ENCODE peak calls at places on chromosomes 4 and X, in nine cellular contexts. F is Ammon's horn; S is NCI-H2171 treated with DMSO at 0.1 percent for 48 hours; D is RWPE1; Z is activated CD4-positive, alpha-beta T cell treated with anti-CD3 and anti-CD28 coated beads, Interleukin-2, amount 10 ng/mL, durations not matched to agents 7 days and 5 days; K is fibroblast of mammary gland; C is astrocyte of the cerebellum; O is suprapubic skin; G is occipital lobe. P is an unnamed sample.

GRCh38 chrX:120000490-120001246 is 57.1 kb upstream of the NKAP start:
- DNase-seq in F (no peak), S (no peak), D (peak; percentile 43), Z (no peak), K (peak; percentile 14), C (no peak), O (no peak), G (no peak), P (no peak)

GRCh38 chrX:130413415-130413814 is 11.6 kb downstream of the RBMX2 start:
- DNase-seq in F (no peak), S (no peak), D (no peak), Z (no peak), K (peak; percentile 8), C (no peak), O (no peak), G (no peak), P (no peak)

GRCh38 chrX:87578978-87579377 is 61.4 kb downstream of the KLHL4 start:
- DNase-seq in F (no peak), S (no peak), D (no peak), Z (no peak), K (peak; percentile 5), C (no peak), O (no peak), G (no peak), P (no peak)

GRCh38 chrX:129992181-129992580 is 9.7 kb downstream of the BCORL1 start:
- DNase-seq in F (no peak), S (no peak), D (no peak), Z (no peak), K (no peak), C (no peak), O (no peak), G (no peak), P (no peak)

GRCh38 chrX:103175944-103176753 is 38.8 kb upstream of the BEX4 start:
- DNase-seq in F (peak; percentile 59), S (peak; percentile 32), D (peak; percentile 28), Z (peak; percentile 61), K (peak; percentile 50), C (peak; percentile 24), O (no peak), G (peak; percentile 4), P (no peak)

GRCh38 chrX:16199343-16199742 is 32.1 kb downstream of the MAGEB17 start:
- DNase-seq in F (no peak), S (no peak), D (no peak), Z (no peak), K (no peak), C (no peak), O (no peak), G (no peak), P (no peak)

GRCh38 chr4:71027611-71028010 is 34.2 kb downstream of the DCK start:
- DNase-seq in F (no peak), S (no peak), D (no peak), Z (no peak), K (no peak), C (no peak), O (no peak), G (no peak), P (no peak)

GRCh38 chr4:72031868-72032619 is at the start of gene NPFFR2:
- DNase-seq in F (peak; percentile 7), S (no peak), D (peak; percentile 8), Z (no peak), K (peak; percentile 16), C (peak; percentile 5), O (no peak), G (peak; percentile 9), P (no peak)

GRCh38 chr4:120139392-120139791 is 72.7 kb upstream of the MAD2L1 start:
- DNase-seq in F (no peak), S (no peak), D (no peak), Z (no peak), K (peak; percentile 38), C (no peak), O (no peak), G (no peak), P (no peak)

GRCh38 chr4:76053730-76054129 is 17.9 kb upstream of the CXCL11 start:
- DNase-seq in F (no peak), S (no peak), D (no peak), Z (no peak), K (no peak), C (no peak), O (no peak), G (peak; percentile 4), P (no peak)

GRCh38 chr4:47741200-47741599 is 96.7 kb downstream of the CORIN start:
- DNase-seq in F (no peak), S (no peak), D (no peak), Z (no peak), K (peak; percentile 82), C (no peak), O (no peak), G (no peak), P (no peak)

GRCh38 chrX:46589977-46590723 is 16.6 kb downstream of the CHST7 start:
- DNase-seq in F (no peak), S (no peak), D (no peak), Z (no peak), K (peak; percentile 77), C (no peak), O (no peak), G (no peak), P (no peak)

GRCh38 chrX:154457491-154458115 is 478 bp upstream of the PLXNA3 start:
- DNase-seq in F (peak; percentile 15), S (peak; percentile 11), D (no peak), Z (peak; percentile 48), K (no peak), C (no peak), O (no peak), G (no peak), P (no peak)

GRCh38 chr4:36601864-36602263 is 320.4 kb downstream of the DTHD1 start:
- DNase-seq in F (no peak), S (no peak), D (no peak), Z (no peak), K (no peak), C (no peak), O (no peak), G (no peak), P (no peak)

GRCh38 chr4:97845758-97846157 is 297.5 kb downstream of the STPG2 start:
- DNase-seq in F (no peak), S (no peak), D (no peak), Z (no peak), K (no peak), C (no peak), O (no peak), G (no peak), P (no peak)

GRCh38 chrX:22093550-22093949 is 61.4 kb downstream of the PHEX start:
- DNase-seq in F (no peak), S (no peak), D (no peak), Z (no peak), K (no peak), C (no peak), O (no peak), G (no peak), P (no peak)

GRCh38 chr4:1055721-1056590 is 44.5 kb downstream of the FGFRL1 start:
- DNase-seq in F (no peak), S (no peak), D (no peak), Z (peak; percentile 81), K (peak; percentile 51), C (no peak), O (peak; percentile 80), G (no peak), P (peak; percentile 42)

GRCh38 chr4:74944354-74944793 is 11.5 kb downstream of the PARM1 start:
- DNase-seq in F (no peak), S (no peak), D (no peak), Z (no peak), K (no peak), C (no peak), O (no peak), G (no peak), P (no peak)

GRCh38 chr4:86106475-86106874 is 253.4 kb downstream of the MAPK10 start:
- DNase-seq in F (no peak), S (no peak), D (no peak), Z (no peak), K (no peak), C (no peak), O (no peak), G (no peak), P (no peak)

GRCh38 chr4:21769404-21770147 is 179.0 kb downstream of the KCNIP4 start:
- DNase-seq in F (no peak), S (no peak), D (peak; percentile 38), Z (no peak), K (peak; percentile 49), C (peak; percentile 31), O (no peak), G (no peak), P (no peak)

P was measured in RWPE2.